ENCODE peak calls at places on chromosomes 6 and 20, in seven cellular contexts. T is AG08396; A is EL; Z is effector memory CD8-positive, alpha-beta T cell; M is DMS 273 treated with DMSO at 0.1 percent for 48 hours; H is fibroblast of the aortic adventitia; G is naive thymus-derived CD4-positive, alpha-beta T cell. F is an unnamed sample.

GRCh38 chr20:63652192-63652980 is 838 bp downstream of the STMN3 start:
- DNase-seq in H (peak), M (no peak), T (peak), G (peak), Z (peak), A (peak), F (no peak)

GRCh38 chr6:26224940-26225847 is 138.0 kb downstream of the HFE start:
- DNase-seq in Z (no peak), T (no peak), H (peak), M (no peak), A (peak), G (no peak), F (no peak)

GRCh38 chr6:43113431-43114260 is 37.5 kb downstream of the PTK7 start:
- DNase-seq in M (no peak), Z (no peak), H (peak), G (no peak), A (no peak), T (no peak), F (no peak)

GRCh38 chr20:24483435-24484080 is 14.1 kb downstream of the SYNDIG1 start:
- DNase-seq in G (no peak), Z (no peak), M (no peak), A (no peak), H (no peak), T (no peak), F (no peak)

GRCh38 chr6:105364243-105364642 is 38.6 kb downstream of the PREP start:
- DNase-seq in T (no peak), M (no peak), H (no peak), Z (no peak), A (peak), G (no peak), F (no peak)

GRCh38 chr6:21309791-21310190 is 283.8 kb upstream of the SOX4 start:
- DNase-seq in Z (no peak), T (no peak), M (no peak), H (no peak), G (no peak), A (no peak), F (no peak)

GRCh38 chr6:18165746-18166145 is 10.5 kb downstream of the KDM1B start:
- DNase-seq in T (no peak), Z (no peak), H (no peak), M (no peak), G (no peak), A (no peak), F (no peak)

GRCh38 chr6:117530467-117531242 is 48.2 kb downstream of the DCBLD1 start:
- DNase-seq in T (no peak), A (no peak), Z (no peak), M (no peak), H (peak), G (no peak), F (no peak)

GRCh38 chr6:11974089-11974488 is 38.0 kb upstream of the HIVEP1 start:
- DNase-seq in A (peak), T (no peak), M (no peak), Z (no peak), H (peak), G (no peak), F (no peak)

GRCh38 chr6:149454405-149454848 is 30.4 kb downstream of the ZC3H12D start:
- DNase-seq in M (peak), H (peak), A (peak), Z (no peak), G (no peak), T (peak), F (no peak)

GRCh38 chr6:94953867-94954631 is 623.3 kb upstream of the MANEA start:
- DNase-seq in A (no peak), T (no peak), H (no peak), G (no peak), Z (no peak), M (peak), F (no peak)

GRCh38 chr6:1786455-1787108 is 176.9 kb downstream of the FOXC1 start:
- DNase-seq in M (no peak), H (no peak), Z (no peak), G (no peak), A (no peak), T (no peak), F (no peak)

GRCh38 chr6:28212510-28213212 is 12.4 kb upstream of the ZSCAN9 start:
- DNase-seq in Z (no peak), A (peak), H (peak), T (peak), M (peak), G (no peak), F (no peak)

GRCh38 chr6:4581468-4582420 is 194.5 kb upstream of the CDYL start:
- DNase-seq in Z (no peak), T (peak), G (no peak), M (no peak), H (peak), A (peak), F (peak)

GRCh38 chr20:38748863-38749153 is 548 bp downstream of the ACTR5 start:
- DNase-seq in G (no peak), A (no peak), T (no peak), M (no peak), Z (no peak), H (no peak), F (no peak)

GRCh38 chr6:93418113-93418447 is 1.3 kb downstream of the EPHA7 start:
- DNase-seq in M (no peak), G (no peak), T (peak), H (no peak), A (no peak), Z (no peak), F (no peak)

GRCh38 chr6:121828567-121828966 is 393.1 kb downstream of the GJA1 start:
- DNase-seq in Z (no peak), T (no peak), A (no peak), M (no peak), H (peak), G (no peak), F (no peak)

GRCh38 chr6:158160932-158161539 is 7.0 kb downstream of the SERAC1 start:
- DNase-seq in A (peak), Z (no peak), H (peak), T (no peak), M (no peak), G (no peak), F (no peak)

GRCh38 chr20:62245911-62246280 is 7.6 kb downstream of the OSBPL2 start:
- DNase-seq in M (no peak), A (no peak), T (no peak), G (no peak), Z (no peak), H (no peak), F (no peak)

GRCh38 chr6:153790048-153790447 is 249.0 kb upstream of the OPRM1 start:
- DNase-seq in G (no peak), M (no peak), H (peak), T (peak), A (peak), Z (no peak), F (no peak)

GRCh38 chr20:43983359-43983758 is 68.7 kb downstream of the TOX2 start:
- DNase-seq in H (no peak), A (no peak), Z (peak), M (no peak), G (no peak), T (no peak), F (peak)

GRCh38 chr20:58043122-58043865 is 185.2 kb downstream of the ANKRD60 start:
- DNase-seq in A (no peak), T (no peak), M (no peak), G (no peak), H (no peak), Z (no peak), F (peak)

GRCh38 chr6:109325400-109325801 is 56.9 kb downstream of the CD164 start:
- DNase-seq in T (no peak), H (no peak), A (no peak), M (no peak), G (no peak), Z (no peak), F (no peak)

GRCh38 chr6:72787521-72788031 is 165.7 kb downstream of the KCNQ5 start:
- DNase-seq in A (peak), H (peak), G (no peak), Z (no peak), T (peak), M (peak), F (no peak)

GRCh38 chr20:48657426-48658197 is 170.2 kb downstream of the PREX1 start:
- DNase-seq in G (peak), A (peak), M (peak), H (peak), T (peak), Z (peak), F (no peak)

GRCh38 chr20:49501917-49502316 is 19.4 kb upstream of the KCNB1 start:
- DNase-seq in T (no peak), G (no peak), M (no peak), A (peak), H (peak), Z (no peak), F (no peak)

GRCh38 chr6:35678021-35678654 is 10.6 kb downstream of the FKBP5 start:
- DNase-seq in M (no peak), G (no peak), Z (no peak), T (no peak), A (peak), H (peak), F (no peak)

GRCh38 chr6:158630944-158631616 is 13.5 kb downstream of the DYNLT1 start:
- DNase-seq in G (no peak), Z (no peak), A (no peak), H (peak), M (no peak), T (peak), F (peak)

GRCh38 chr6:152189736-152190135 is 382.3 kb downstream of the ESR1 start:
- DNase-seq in M (no peak), H (peak), T (no peak), Z (no peak), G (no peak), A (no peak), F (no peak)

GRCh38 chr6:10030942-10031537 is 383.8 kb downstream of the TFAP2A start:
- DNase-seq in Z (no peak), M (no peak), H (no peak), G (no peak), A (peak), T (no peak), F (no peak)

GRCh38 chr6:117307655-117308054 is 42.3 kb downstream of the VGLL2 start:
- DNase-seq in G (no peak), M (no peak), Z (no peak), A (no peak), T (no peak), H (no peak), F (no peak)

GRCh38 chr6:156662025-156662445 is 115.1 kb upstream of the ARID1B start:
- DNase-seq in A (peak), G (no peak), T (no peak), M (no peak), H (peak), Z (peak), F (peak)

GRCh38 chr20:51457281-51457932 is 85.1 kb downstream of the NFATC2 start:
- DNase-seq in T (peak), A (peak), H (peak), Z (no peak), M (no peak), G (no peak), F (no peak)

GRCh38 chr6:157314705-157315321 is 8.5 kb downstream of the TMEM242 start:
- DNase-seq in G (peak), M (no peak), T (peak), Z (peak), A (peak), H (peak), F (no peak)

GRCh38 chr6:35719830-35720733 is 16.8 kb upstream of the ARMC12 start:
- DNase-seq in H (no peak), M (no peak), Z (no peak), A (peak), G (no peak), T (no peak), F (no peak)

F was measured in osteocyte.